ENCODE peak calls at places on chromosomes 7 and 10, in five cellular contexts. R, X, N, Z and I are unnamed samples.

GRCh38 chr7:232571-233455 is 40.4 kb downstream of the FAM20C start:
- DNase-seq in R (no peak), Z (no peak), X (no peak), N (peak), I (no peak)

GRCh38 chr7:54904130-54904529 is 114.7 kb upstream of the EGFR start:
- DNase-seq in N (peak), X (no peak), R (peak), Z (no peak), I (no peak)

GRCh38 chr10:113435881-113436280 is 117.0 kb upstream of the HABP2 start:
- DNase-seq in X (no peak), N (no peak), Z (no peak), R (no peak), I (no peak)

GRCh38 chr10:23516530-23516929 is 77.7 kb downstream of the OTUD1 start:
- DNase-seq in Z (no peak), R (peak), N (peak), X (no peak), I (no peak)

GRCh38 chr10:11610855-11611247 is 599 bp downstream of the USP6NL start:
- DNase-seq in Z (peak), X (no peak), N (peak), R (no peak), I (peak)

GRCh38 chr10:76080406-76080805 is 649.0 kb downstream of the LRMDA start:
- DNase-seq in R (peak), Z (no peak), X (no peak), N (peak), I (no peak)

GRCh38 chr7:116357776-116358670 is 141.5 kb upstream of the CAV2 start:
- DNase-seq in X (no peak), Z (no peak), R (peak), N (peak), I (no peak)

GRCh38 chr7:41652265-41652664 is 50.6 kb downstream of the INHBA start:
- DNase-seq in N (peak), Z (no peak), R (no peak), X (no peak), I (no peak)

GRCh38 chr10:68075550-68076004 is 494 bp upstream of the HERC4 start:
- DNase-seq in N (no peak), X (no peak), R (no peak), Z (no peak), I (peak)

GRCh38 chr10:71137701-71138100 is 74.7 kb upstream of the UNC5B start:
- DNase-seq in N (no peak), Z (no peak), X (no peak), R (no peak), I (no peak)

GRCh38 chr7:40374575-40374974 is 239.8 kb downstream of the SUGCT start:
- DNase-seq in X (no peak), Z (no peak), R (no peak), N (no peak), I (no peak)

GRCh38 chr10:46525177-46525823 is 31.2 kb downstream of the GPRIN2 start:
- DNase-seq in X (no peak), N (peak), R (peak), Z (no peak), I (no peak)

GRCh38 chr7:1043552-1044188 is 676 bp upstream of the GPR146 start:
- DNase-seq in Z (no peak), X (no peak), N (no peak), R (no peak), I (no peak)

GRCh38 chr10:43685744-43686143 is 37.1 kb upstream of the ZNF32 start:
- DNase-seq in Z (no peak), R (no peak), N (peak), X (no peak), I (no peak)

GRCh38 chr10:123144697-123145541 is 3.0 kb upstream of the HMX2 start:
- DNase-seq in R (no peak), N (no peak), Z (no peak), X (no peak), I (no peak)

GRCh38 chr10:100350914-100351485 is 4.0 kb downstream of the SCD start:
- DNase-seq in X (no peak), N (no peak), R (no peak), Z (no peak), I (no peak)

GRCh38 chr10:22321156-22321711 is 335 bp downstream of the BMI1 start:
- DNase-seq in X (no peak), Z (peak), N (peak), R (peak), I (peak)

GRCh38 chr7:54811016-54811924 is 52.3 kb upstream of the SEC61G start:
- DNase-seq in R (peak), N (peak), X (no peak), Z (no peak), I (no peak)

GRCh38 chr10:77188511-77188910 is 449.1 kb downstream of the KCNMA1 start:
- DNase-seq in Z (no peak), X (no peak), N (no peak), R (no peak), I (no peak)

GRCh38 chr10:3535001-3535400 is 250.0 kb downstream of the KLF6 start:
- DNase-seq in Z (no peak), R (no peak), N (no peak), X (no peak), I (no peak)

GRCh38 chr7:3943265-3943664 is 642.2 kb downstream of the SDK1 start:
- DNase-seq in N (no peak), Z (no peak), R (no peak), X (no peak), I (no peak)

GRCh38 chr10:93463723-93464511 is 18.2 kb downstream of the MYOF start:
- DNase-seq in Z (no peak), X (no peak), R (peak), N (peak), I (no peak)

GRCh38 chr10:91366687-91367086 is 43.5 kb upstream of the HECTD2 start:
- DNase-seq in N (no peak), R (no peak), Z (no peak), X (no peak), I (no peak)

GRCh38 chr10:131685576-131685975 is 215.2 kb upstream of the PPP2R2D start:
- DNase-seq in N (no peak), R (no peak), Z (no peak), X (no peak), I (no peak)

GRCh38 chr7:64611717-64612116 is 48.8 kb upstream of the ZNF680 start:
- DNase-seq in R (no peak), Z (no peak), X (no peak), N (no peak), I (no peak)

GRCh38 chr10:131569851-131570715 is 258.6 kb upstream of the TCERG1L start:
- DNase-seq in X (no peak), R (no peak), Z (no peak), N (no peak), I (no peak)

GRCh38 chr10:98202378-98202777 is 65.6 kb downstream of the LOXL4 start:
- DNase-seq in N (no peak), R (no peak), X (no peak), Z (no peak), I (no peak)

GRCh38 chr10:58023341-58024073 is 244.2 kb downstream of the IPMK start:
- DNase-seq in N (peak), R (peak), Z (no peak), X (no peak), I (no peak)

GRCh38 chr7:23721456-23721855 is 11.4 kb downstream of the STK31 start:
- DNase-seq in R (no peak), Z (no peak), N (peak), X (no peak), I (no peak)

GRCh38 chr10:18438356-18439126 is 212.8 kb downstream of the NSUN6 start:
- DNase-seq in R (no peak), Z (no peak), N (no peak), X (no peak), I (no peak)

GRCh38 chr7:43072530-43072929 is 39.9 kb upstream of the HECW1 start:
- DNase-seq in Z (no peak), R (no peak), X (no peak), N (peak), I (no peak)

GRCh38 chr7:14195896-14196295 is 206.4 kb upstream of the ETV1 start:
- DNase-seq in R (no peak), N (no peak), Z (no peak), X (no peak), I (no peak)

GRCh38 chr7:2843711-2844152 is 376 bp downstream of the GNA12 start:
- DNase-seq in N (peak), R (peak), X (no peak), Z (no peak), I (peak)

GRCh38 chr10:113907166-113907565 is 52.7 kb downstream of the NHLRC2 start:
- DNase-seq in R (no peak), X (no peak), Z (no peak), N (peak), I (no peak)

GRCh38 chr10:132554991-132555647 is 17.5 kb downstream of the INPP5A start:
- DNase-seq in N (peak), X (no peak), Z (peak), R (no peak), I (peak)

GRCh38 chr7:134712196-134712595 is 65.5 kb downstream of the BPGM start:
- DNase-seq in X (no peak), Z (no peak), R (peak), N (no peak), I (no peak)

GRCh38 chr7:25995216-25995615 is 156.8 kb upstream of the NFE2L3 start:
- DNase-seq in N (no peak), Z (no peak), R (no peak), X (no peak), I (no peak)

GRCh38 chr10:71746344-71747037 is 26.8 kb downstream of the VSIR start:
- DNase-seq in X (no peak), R (no peak), N (peak), Z (no peak), I (no peak)

GRCh38 chr10:129927351-129928120 is 36.5 kb downstream of the EBF3 start:
- DNase-seq in Z (no peak), R (no peak), X (no peak), N (no peak), I (no peak)

GRCh38 chr7:31432831-31433340 is 81.0 kb upstream of the ITPRID1 start:
- DNase-seq in Z (no peak), X (no peak), N (peak), R (no peak), I (no peak)